ENCODE peak calls at places on chromosomes 12 and 14, in four cellular contexts. E is fibroblast of lung; U is activated CD4-positive, alpha-beta T cell treated with anti-CD3 and anti-CD28 coated beads for 48 hours; I is ovary. H is an unnamed sample.

GRCh38 chr14:24665440-24665991 is 31.5 kb upstream of the GZMB start:
- DNase-seq in E (no peak), U (peak; percentile 68), I (no peak), H (no peak)

GRCh38 chr14:70188608-70189540 is at the start of gene SLC8A3:
- DNase-seq in E (peak; percentile 42), U (peak; percentile 41), I (no peak), H (peak; percentile 31)

GRCh38 chr14:91108941-91109611 is 4.8 kb upstream of the DGLUCY start:
- DNase-seq in U (peak; percentile 30), I (no peak), E (no peak), H (peak; percentile 73)

GRCh38 chr12:6927379-6927991 is at the start of gene ATN1:
- DNase-seq in I (peak; percentile 96), U (peak; percentile 56), E (peak; percentile 87), H (peak; percentile 54)

GRCh38 chr12:127149226-127149964 is 1117.6 kb upstream of the TMEM132C start:
- DNase-seq in E (peak; percentile 8), U (no peak), I (no peak), H (no peak)

GRCh38 chr12:13079440-13079906 is 24.0 kb downstream of the GSG1 start:
- DNase-seq in I (no peak), U (no peak), E (no peak), H (no peak)

GRCh38 chr14:49962616-49963015 is 69.7 kb downstream of the ARF6 start:
- DNase-seq in U (peak; percentile 85), I (no peak), E (no peak), H (no peak)

GRCh38 chr12:51322452-51322851 is 1.5 kb downstream of the BIN2 start:
- DNase-seq in U (peak; percentile 69), I (no peak), E (no peak), H (no peak)

GRCh38 chr12:48197967-48198618 is 5.0 kb downstream of the OR10AD1 start:
- DNase-seq in U (peak; percentile 95), I (peak; percentile 97), E (peak; percentile 95), H (peak; percentile 92)

GRCh38 chr14:54651018-54651351 is 84.1 kb downstream of the SAMD4A start:
- DNase-seq in E (no peak), I (no peak), U (no peak), H (no peak)

GRCh38 chr14:89534896-89535615 is 118.0 kb upstream of the FOXN3 start:
- DNase-seq in U (no peak), I (no peak), E (peak; percentile 71), H (peak; percentile 31)

GRCh38 chr14:90553921-90554336 is 157.1 kb downstream of the CALM1 start:
- DNase-seq in U (no peak), I (no peak), E (no peak), H (no peak)

GRCh38 chr12:13152281-13152680 is 44.2 kb upstream of the EMP1 start:
- DNase-seq in I (no peak), U (no peak), E (no peak), H (no peak)

GRCh38 chr14:50531595-50532501 is 521 bp downstream of the MAP4K5 start:
- DNase-seq in U (peak; percentile 34), E (peak; percentile 41), I (peak; percentile 54), H (peak; percentile 12)

GRCh38 chr12:76883151-76883550 is 4.3 kb upstream of the CSRP2 start:
- DNase-seq in U (no peak), I (no peak), E (peak; percentile 48), H (peak; percentile 18)